ENCODE peak calls at places on chromosomes 16 and 17, in ten cellular contexts. X is stomach; H is tibial nerve; Z is aorta; C is SJCRH30; S is IMR-90; T is CD8-positive, alpha-beta T cell; D is right cardiac atrium; P is PC-3; V is mesendoderm. A is an unnamed sample.
A peak's percentile ranks its signal among the peaks of the same experiment; 100 is the strongest.

GRCh38 chr17:34254146-34254545 is 939 bp upstream of the CCL2 start:
- DNase-seq in T (no peak), C (no peak), Z (no peak), X (no peak), H (no peak), S (peak; percentile 83), V (peak; percentile 42), P (no peak), D (peak; percentile 62), A (no peak)

GRCh38 chr16:65312071-65312470 is 190.2 kb upstream of the CDH11 start:
- DNase-seq in V (peak; percentile 10), P (peak; percentile 7), H (no peak), D (no peak), T (no peak), Z (no peak), S (peak; percentile 68), C (no peak), X (no peak), A (no peak)

GRCh38 chr17:56269998-56270397 is 116.7 kb downstream of the ANKFN1 start:
- DNase-seq in C (no peak), D (no peak), X (no peak), V (no peak), T (no peak), S (no peak), Z (no peak), P (no peak), H (no peak), A (no peak)

GRCh38 chr17:53191878-53192277 is 630.8 kb upstream of the KIF2B start:
- DNase-seq in T (no peak), D (no peak), X (no peak), C (peak; percentile 7), P (no peak), Z (no peak), V (no peak), H (no peak), S (no peak), A (no peak)

GRCh38 chr16:25707982-25708583 is 16.3 kb downstream of the HS3ST4 start:
- DNase-seq in C (peak; percentile 29), Z (no peak), D (no peak), P (peak; percentile 49), H (no peak), X (peak; percentile 42), T (no peak), V (peak; percentile 77), S (no peak), A (peak; percentile 51)

GRCh38 chr17:80605326-80606066 is 60.9 kb downstream of the RPTOR start:
- DNase-seq in P (peak; percentile 90), S (peak; percentile 44), D (no peak), Z (no peak), H (no peak), T (peak; percentile 16), V (no peak), C (no peak), X (no peak), A (peak; percentile 63)

GRCh38 chr16:58280846-58281301 is 14.0 kb downstream of the PRSS54 start:
- DNase-seq in Z (no peak), P (peak; percentile 22), S (no peak), C (peak; percentile 68), D (no peak), X (peak; percentile 67), V (peak; percentile 22), T (no peak), H (no peak), A (no peak)

GRCh38 chr16:55710466-55710865 is 54.7 kb downstream of the SLC6A2 start:
- DNase-seq in Z (no peak), C (peak; percentile 52), V (peak; percentile 50), T (no peak), D (no peak), P (no peak), S (no peak), H (no peak), X (no peak), A (no peak)

GRCh38 chr16:66930189-66930588 is 4.0 kb downstream of the CIAO2B start:
- DNase-seq in C (no peak), H (no peak), S (peak; percentile 85), Z (no peak), V (no peak), T (no peak), X (peak; percentile 55), D (no peak), P (peak; percentile 67), A (peak; percentile 85)

GRCh38 chr17:65219124-65219523 is 82.0 kb downstream of the RGS9 start:
- DNase-seq in P (no peak), D (no peak), X (no peak), C (no peak), V (no peak), T (no peak), H (no peak), Z (no peak), S (no peak), A (no peak)

GRCh38 chr17:50354198-50354597 is 8.3 kb downstream of the XYLT2 start:
- DNase-seq in C (no peak), T (no peak), H (no peak), V (no peak), Z (peak; percentile 64), X (peak; percentile 25), S (no peak), D (no peak), P (no peak), A (no peak)

DNA sequence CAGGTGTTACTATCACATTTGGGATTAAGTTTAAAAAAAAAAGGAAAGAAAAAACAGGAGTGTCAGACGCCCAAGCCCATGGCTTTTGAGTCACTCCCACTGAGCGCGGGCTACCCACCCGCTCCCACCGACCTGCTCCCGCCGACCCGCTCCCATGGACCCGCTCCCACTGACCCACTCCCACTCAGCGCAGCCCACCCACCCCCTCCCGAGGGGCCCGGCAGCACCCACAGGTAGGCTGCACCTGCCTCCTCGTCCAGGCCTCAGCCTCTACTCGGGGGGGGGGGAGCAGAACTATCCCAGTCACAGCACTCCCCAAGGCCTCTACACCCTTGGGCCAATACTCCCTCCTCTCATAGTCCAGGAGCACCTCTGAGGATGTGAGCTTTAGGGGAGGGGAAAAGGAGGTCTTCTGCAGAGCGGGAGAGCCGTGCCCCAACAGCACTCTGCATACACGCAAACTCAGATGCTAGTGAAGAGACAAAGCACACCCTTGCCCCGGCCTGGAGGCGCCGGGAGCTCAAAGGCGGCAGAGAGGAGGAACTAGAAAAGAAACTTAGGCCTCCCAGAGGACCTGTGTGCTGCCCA is 2.9 kb downstream of the CLUH start:
- DNase-seq in P (no peak), D (peak; percentile 58), V (no peak), H (no peak), S (no peak), X (no peak), C (no peak), T (no peak), Z (no peak), A (no peak)
- H3K4me3 ChIP-seq in P (peak overlapping the region; percentile 97), D (no peak overlapping the region), V (no peak overlapping the region), H (peak overlapping the region; percentile 11), S (no peak overlapping the region), X (peak overlapping the region; percentile 94), C (no peak overlapping the region), T (no peak overlapping the region), Z (no peak overlapping the region), A (peak overlapping the region; percentile 81)

GRCh38 chr17:68660302-68660701 is 59.1 kb upstream of the FAM20A start:
- DNase-seq in C (no peak), H (no peak), S (no peak), X (no peak), Z (no peak), D (no peak), V (no peak), P (no peak), T (no peak), A (no peak)

GRCh38 chr17:68658999-68659780 is 58.0 kb upstream of the FAM20A start:
- DNase-seq in P (no peak), H (no peak), D (no peak), Z (no peak), V (no peak), S (no peak), X (no peak), T (no peak), C (peak; percentile 17), A (peak; percentile 9)

GRCh38 chr17:68656666-68657065 is 55.5 kb upstream of the FAM20A start:
- DNase-seq in Z (no peak), C (peak; percentile 65), P (no peak), D (no peak), X (no peak), H (no peak), S (no peak), T (no peak), V (no peak), A (no peak)

GRCh38 chr17:68661265-68662036 is 60.3 kb upstream of the FAM20A start:
- DNase-seq in H (no peak), V (no peak), S (no peak), C (no peak), T (no peak), D (no peak), Z (no peak), P (no peak), X (no peak), A (no peak)

GRCh38 chr17:68657166-68657940 is 56.2 kb upstream of the FAM20A start:
- DNase-seq in D (no peak), P (no peak), T (no peak), S (no peak), V (no peak), X (no peak), H (no peak), C (peak; percentile 72), Z (no peak), A (no peak)
- H3K27ac ChIP-seq in D (no peak overlapping the region), P (no peak overlapping the region), T (no peak overlapping the region), S (no peak overlapping the region), V (no peak overlapping the region), X (no peak overlapping the region), H (no peak overlapping the region), C (peak overlapping the region; percentile 72), Z (no peak overlapping the region), A (no peak overlapping the region)

DNA sequence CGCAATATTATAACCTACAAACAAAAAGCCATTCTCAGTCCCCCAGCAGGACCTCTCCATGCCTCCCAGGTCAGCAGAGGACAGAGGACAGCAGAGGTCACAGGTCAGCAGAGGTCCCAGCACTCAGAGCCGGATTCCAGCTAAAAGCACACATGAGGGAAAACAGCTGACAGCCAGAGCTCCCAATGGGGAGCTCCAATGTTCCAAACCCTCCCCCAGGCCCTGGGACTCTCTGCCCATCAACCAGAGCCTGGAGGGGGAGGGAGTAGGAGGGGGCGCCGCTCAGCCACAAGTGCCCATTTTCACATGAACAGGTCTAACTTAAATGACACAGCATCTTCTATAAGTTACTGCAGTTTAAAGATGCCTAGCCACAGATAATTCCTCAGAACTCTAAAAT is 77.5 kb downstream of the ANKRD11 start:
- DNase-seq in V (peak; percentile 44), T (no peak), S (no peak), C (peak; percentile 48), Z (no peak), P (no peak), D (no peak), H (no peak), X (no peak), A (no peak)
- H3K4me1 ChIP-seq in V (no peaks in the 10 kb centered on the region), T (peaks cover 87% of the 10 kb centered on the region), S (peaks cover 33% of the 10 kb centered on the region), C (peaks cover 32% of the 10 kb centered on the region), Z (no peaks in the 10 kb centered on the region), P (no peaks in the 10 kb centered on the region), D (peaks cover 43% of the 10 kb centered on the region), H (peaks cover 73% of the 10 kb centered on the region), X (peaks cover 91% of the 10 kb centered on the region), A (peaks cover 9% of the 10 kb centered on the region)

GRCh38 chr16:80614908-80615696 is 74.3 kb downstream of the DYNLRB2 start:
- DNase-seq in X (no peak), V (peak; percentile 77), D (no peak), P (peak; percentile 82), S (peak; percentile 86), C (no peak), Z (no peak), T (no peak), H (no peak), A (no peak)
- H3K4me3 ChIP-seq in X (no peak overlapping the region), V (no peak overlapping the region), D (no peak overlapping the region), P (no peak overlapping the region), S (no peak overlapping the region), C (no peak overlapping the region), Z (no peak overlapping the region), T (no peak overlapping the region), H (no peak overlapping the region), A (no peak overlapping the region)

GRCh38 chr17:29612404-29613370 is 10.0 kb downstream of the CORO6 start:
- DNase-seq in V (no peak), S (no peak), P (no peak), X (no peak), T (no peak), C (no peak), Z (no peak), D (peak; percentile 74), H (no peak), A (no peak)
- H3K27ac ChIP-seq in V (no peak overlapping the region), S (no peak overlapping the region), P (no peak overlapping the region), X (peak overlapping the region; percentile 38), T (no peak overlapping the region), C (no peak overlapping the region), Z (no peak overlapping the region), D (no peak overlapping the region), H (peak overlapping the region; percentile 25), A (no peak overlapping the region)

A was measured in small intestine.